ENCODE peak calls at places on chromosomes 5 and 9, in four cellular contexts. L is GM23338, U is HCT116, N is K562. K is an unnamed sample. For H3K4me1 and H3K36me3, the result is how much of the 10 kb centered on the place peaks cover.

GRCh38 chr5:158492850-158493249 is 606.9 kb downstream of the EBF1 start:
- DNase-seq in L (no peak), U (no peak), N (no peak), K (no peak)

GRCh38 chr5:60228676-60229075 is 335.1 kb upstream of the PDE4D start:
- DNase-seq in L (no peak), U (no peak), N (no peak), K (no peak)

GRCh38 chr9:125486576-125486975 is 220.4 kb downstream of the MAPKAP1 start:
- DNase-seq in L (no peak), U (no peak), N (no peak), K (no peak)

GRCh38 chr5:139378101-139378825 is 4.8 kb downstream of the SLC23A1 start:
- DNase-seq in L (peak), U (no peak), N (no peak), K (no peak)

GRCh38 chr5:173633304-173633703 is 16.9 kb upstream of the BOD1 start:
- DNase-seq in L (no peak), U (no peak), N (no peak), K (no peak)

GRCh38 chr9:23621924-23622323 is 204.1 kb downstream of the ELAVL2 start:
- DNase-seq in L (no peak), U (no peak), N (no peak), K (no peak)

GRCh38 chr5:128904815-128905214 is 60.5 kb upstream of the SLC27A6 start:
- DNase-seq in L (no peak), U (no peak), N (no peak), K (no peak)

GRCh38 chr9:22008662-22009562 is at the start of gene CDKN2B:
- DNase-seq in L (peak), U (peak), N (no peak), K (no peak)

GRCh38 chr9:33250458-33250995 is 10.6 kb downstream of the SPINK4 start:
- DNase-seq in L (no peak), U (no peak), N (no peak), K (no peak)

GRCh38 chr5:10424124-10424731 is 17.5 kb upstream of the ROPN1L start:
- DNase-seq in L (peak), U (peak), N (peak), K (no peak)

GRCh38 chr5:6713274-6714181 is at the start of gene TENT4A:
- DNase-seq in L (no peak), U (no peak), N (peak), K (no peak)

GRCh38 chr9:116467740-116468351 is 219.3 kb upstream of the TRIM32 start:
- DNase-seq in L (no peak), U (no peak), N (no peak), K (no peak)

GRCh38 chr9:34177906-34178697 is 741 bp upstream of the UBAP1 start:
- DNase-seq in L (peak), U (no peak), N (no peak), K (no peak)

GRCh38 chr5:132427285-132428146 is 58.0 kb downstream of the SLC22A5 start:
- DNase-seq in L (no peak), U (no peak), N (no peak), K (no peak)

GRCh38 chr5:61948151-61948550 is 357.9 kb upstream of the KIF2A start:
- DNase-seq in L (no peak), U (no peak), N (no peak), K (no peak)

GRCh38 chr5:65480306-65480865 is 1.3 kb downstream of the ADAMTS6 start:
- DNase-seq in L (peak), U (no peak), N (peak), K (no peak)

GRCh38 chr9:71929791-71930440 is 18.5 kb downstream of the C9orf85 start:
- DNase-seq in L (no peak), U (no peak), N (no peak), K (no peak)

GRCh38 chr5:33563530-33563929 is 122.8 kb downstream of the TARS1 start:
- DNase-seq in L (no peak), U (no peak), N (no peak), K (no peak)

GRCh38 chr9:89177021-89177400 is 1.6 kb downstream of the SHC3 start:
- DNase-seq in L (peak), U (no peak), N (no peak), K (no peak)

DNA sequence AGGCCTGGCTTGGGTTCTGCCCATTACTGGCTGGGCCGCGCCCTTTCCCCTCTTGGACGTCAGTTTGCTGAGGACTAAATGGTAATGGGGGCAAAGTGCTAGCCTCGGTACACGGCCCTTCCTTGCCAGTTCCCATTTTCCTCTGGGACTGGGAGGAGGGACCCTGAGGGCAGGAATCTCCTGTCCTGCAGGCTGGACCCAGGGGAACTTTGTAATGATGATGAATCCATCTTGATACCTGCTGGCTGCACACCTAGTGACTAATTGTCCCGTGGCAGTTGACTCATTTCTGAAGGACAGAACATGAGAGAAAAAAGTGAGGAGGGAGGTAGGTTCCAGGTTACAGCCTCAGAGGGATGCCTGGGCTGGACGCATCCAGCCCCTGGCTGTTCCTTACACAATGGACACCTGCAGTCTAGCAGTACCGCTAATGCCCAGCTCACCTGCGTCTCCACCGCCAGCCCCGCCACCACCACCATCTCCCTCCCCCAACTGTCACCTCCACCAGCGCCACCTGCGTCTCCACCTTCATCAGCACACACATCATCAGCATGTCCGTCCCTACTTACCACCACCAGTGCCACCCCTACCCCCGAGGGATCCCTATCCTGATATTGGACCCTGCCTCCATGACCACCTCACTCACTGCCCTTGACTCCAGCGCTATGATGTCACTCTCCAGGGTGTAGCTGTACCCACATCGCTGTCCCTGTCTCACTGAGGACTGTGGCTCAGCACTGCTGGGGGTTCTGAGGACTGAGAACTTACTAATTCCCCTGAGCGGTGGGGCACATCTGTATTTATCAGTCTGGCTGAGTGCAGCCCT is 4.3 kb downstream of the CDHR2 start:
- DNase-seq in L (no peak), U (peak), N (no peak), K (no peak)
- H3K4me1 ChIP-seq in L (under half), U (under half), N (under half), K (under half)

GRCh38 chr9:94181782-94182181 is 77.3 kb upstream of the ZNF169 start:
- DNase-seq in L (no peak), U (no peak), N (no peak), K (no peak)

GRCh38 chr9:94176582-94176981 is 82.5 kb upstream of the ZNF169 start:
- DNase-seq in L (no peak), U (no peak), N (no peak), K (no peak)

GRCh38 chr9:94175669-94176068 is 83.4 kb upstream of the ZNF169 start:
- DNase-seq in L (no peak), U (no peak), N (no peak), K (no peak)

GRCh38 chr9:94182532-94182931 is 76.6 kb upstream of the ZNF169 start:
- DNase-seq in L (no peak), U (no peak), N (no peak), K (no peak)

DNA sequence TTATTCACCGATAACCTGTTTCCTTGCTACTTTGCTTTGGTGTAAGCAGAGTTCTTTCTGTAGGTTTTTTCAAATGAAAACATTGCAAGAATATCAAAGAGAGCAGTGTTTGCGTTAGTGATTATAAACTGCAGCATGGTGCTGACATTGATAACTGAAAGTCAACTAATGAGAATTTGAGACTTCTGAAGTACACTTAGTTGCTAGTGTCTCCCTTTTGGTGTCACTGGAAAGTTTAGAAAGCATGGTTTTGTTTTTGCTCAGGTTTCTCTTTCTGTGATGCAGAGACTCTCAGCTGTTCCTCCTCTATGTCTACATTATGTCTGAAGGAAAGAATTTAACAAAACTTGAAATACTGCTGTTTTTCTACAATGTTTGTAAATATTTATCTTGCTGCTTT is 80.2 kb upstream of the ZNF169 start:
- DNase-seq in L (no peak), U (no peak), N (no peak), K (no peak)
- H3K36me3 ChIP-seq in L (under half), U (under half), N (half or more), K (under half)

DNA sequence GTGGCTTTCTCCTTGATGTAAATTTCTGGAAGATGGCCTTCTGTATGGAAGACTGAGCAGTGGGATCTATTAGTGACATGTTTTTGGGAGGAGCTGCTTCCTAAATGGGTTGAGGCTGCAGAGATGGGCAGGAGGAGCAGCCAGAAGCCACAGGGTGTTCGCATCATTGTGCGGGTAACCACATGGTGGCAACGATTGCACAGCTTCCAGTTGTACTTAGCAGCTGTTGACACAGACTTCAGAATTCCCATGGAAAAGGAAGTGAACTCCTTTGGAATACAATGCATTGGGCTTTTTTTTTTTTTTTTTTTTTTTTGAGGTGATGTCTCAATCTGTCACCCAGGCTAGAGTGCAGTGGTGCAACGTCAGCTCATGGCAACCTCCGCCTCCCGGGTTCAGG is 297.3 kb downstream of the NR3C1 start:
- DNase-seq in L (peak), U (no peak), N (peak), K (peak)
- TF ChIP-seq REST in L (no peak), U (no peak), N (no peak), K (no peak)

GRCh38 chr9:114163517-114163924 is 8.2 kb downstream of the COL27A1 start:
- DNase-seq in L (peak), U (no peak), N (no peak), K (no peak)

GRCh38 chr9:114159562-114160145 is 4.3 kb downstream of the COL27A1 start:
- DNase-seq in L (no peak), U (no peak), N (no peak), K (no peak)

GRCh38 chr9:114158482-114159130 is 3.3 kb downstream of the COL27A1 start:
- DNase-seq in L (no peak), U (no peak), N (no peak), K (no peak)

GRCh38 chr9:114164191-114164794 is 9.0 kb downstream of the COL27A1 start:
- DNase-seq in L (no peak), U (no peak), N (no peak), K (no peak)

DNA sequence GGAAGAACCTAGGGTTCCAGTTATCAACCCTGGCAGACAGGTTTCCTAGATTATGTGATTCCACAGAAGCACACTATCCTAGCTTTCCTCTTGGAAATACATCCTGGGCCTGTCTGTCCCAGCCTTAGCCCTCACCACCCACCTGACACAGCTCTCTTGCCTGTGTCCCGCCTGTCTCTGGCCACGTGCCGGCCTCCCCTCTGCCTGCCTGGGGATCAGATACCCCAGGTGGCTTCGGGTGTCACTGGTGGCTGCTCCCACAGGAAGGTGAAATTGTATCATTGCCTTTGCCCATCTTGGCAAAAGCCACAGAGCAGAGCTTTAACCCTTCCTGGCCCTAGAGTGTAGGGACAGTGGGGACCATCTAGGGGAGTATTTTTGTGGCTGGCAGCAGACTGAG is 6.2 kb downstream of the COL27A1 start:
- DNase-seq in L (no peak), U (no peak), N (no peak), K (no peak)
- H3K4me1 ChIP-seq in L (under half), U (under half), N (under half), K (under half)

GRCh38 chr9:32010322-32010721 is 374.1 kb upstream of the ACO1 start:
- DNase-seq in L (no peak), U (no peak), N (no peak), K (no peak)
- H3K36me3 ChIP-seq in L (under half), U (under half), N (under half), K (under half)

DNA sequence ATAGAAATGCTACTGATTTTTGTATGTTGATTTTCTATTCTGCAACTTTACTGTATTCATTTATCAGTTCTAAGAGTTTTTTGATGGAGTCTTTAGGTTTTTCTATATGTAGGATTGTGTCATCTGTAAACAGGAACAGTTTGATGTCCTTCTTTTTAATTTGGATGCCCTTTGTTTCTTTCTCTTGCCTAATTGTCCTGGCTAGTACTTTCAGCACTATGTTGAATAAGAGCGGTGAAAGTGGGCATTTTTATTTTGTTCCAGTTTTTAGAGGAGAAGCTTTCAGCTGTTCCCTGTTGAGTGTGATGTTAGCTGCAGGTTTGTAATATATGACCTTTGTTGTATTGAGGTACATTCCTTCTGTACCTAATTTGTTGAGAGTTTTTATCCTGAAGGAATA is 13.3 kb downstream of the HSD17B4 start:
- DNase-seq in L (no peak), U (no peak), N (no peak), K (no peak)
- TF ChIP-seq REST in L (no peak), U (no peak), N (no peak), K (no peak)

K was measured in Panc1.